ENCODE peak calls at places on chromosomes 11 and 22, in ten cellular contexts. A is NCI-H2171 treated with DMSO at 0.1 percent for 48 hours; D is fibroblast of lung; O is C1 segment of cervical spinal cord; E is neural progenitor cell; I is coronary artery; N is stimulated activated CD4-positive, alpha-beta T cell treated with anti-CD3 and anti-CD28 coated beads, Interleukin-4, amount 100 ng/mL, for 24 hours; U is PC-3; W is T-helper 9 cell; Q is ovary. M is an unnamed sample.

GRCh38 chr11:102111787-102112653 is 1.8 kb downstream of the YAP1 start:
- DNase-seq in D (peak), W (no peak), E (peak), Q (no peak), I (peak), O (peak), A (no peak), U (peak), N (peak), M (no peak)

GRCh38 chr11:126518130-126518995 is 162.9 kb downstream of the ST3GAL4 start:
- DNase-seq in O (no peak), D (no peak), Q (no peak), E (no peak), U (no peak), A (peak), N (no peak), I (no peak), W (no peak), M (no peak)

GRCh38 chr11:102269927-102270326 is 47.4 kb upstream of the BIRC3 start:
- DNase-seq in U (peak), A (no peak), O (no peak), E (no peak), W (no peak), Q (no peak), D (peak), N (no peak), I (no peak), M (no peak)

GRCh38 chr11:74683279-74683871 is 47.9 kb downstream of the CHRDL2 start:
- DNase-seq in O (peak), Q (peak), E (peak), A (no peak), I (peak), N (no peak), W (no peak), U (no peak), D (no peak), M (no peak)

GRCh38 chr22:30668306-30668655 is 606 bp upstream of the DUSP18 start:
- DNase-seq in U (no peak), I (no peak), O (no peak), A (no peak), E (peak), Q (no peak), D (peak), W (no peak), N (no peak), M (no peak)

GRCh38 chr11:57474017-57474750 is 13.9 kb downstream of the RTN4RL2 start:
- DNase-seq in A (no peak), E (no peak), D (no peak), O (no peak), U (no peak), W (no peak), Q (no peak), N (no peak), I (no peak), M (no peak)

GRCh38 chr22:38572065-38572464 is 2.1 kb upstream of the DMC1 start:
- DNase-seq in Q (no peak), I (no peak), D (peak), N (peak), U (peak), O (no peak), A (peak), W (no peak), E (peak), M (peak)

GRCh38 chr22:44805663-44806062 is 53.3 kb downstream of the ARHGAP8 start:
- DNase-seq in Q (no peak), A (no peak), W (no peak), N (no peak), E (no peak), O (no peak), U (no peak), D (no peak), I (no peak), M (no peak)

GRCh38 chr22:46593996-46594946 is 25.9 kb upstream of the GRAMD4 start:
- DNase-seq in W (no peak), Q (no peak), I (no peak), E (peak), O (no peak), U (no peak), A (no peak), N (no peak), D (no peak), M (no peak)

GRCh38 chr11:84628871-84629625 is 998.1 kb downstream of the DLG2 start:
- DNase-seq in E (no peak), D (no peak), U (no peak), A (no peak), W (no peak), O (no peak), I (no peak), N (no peak), Q (no peak), M (no peak)

GRCh38 chr22:41862530-41863266 is 29.8 kb downstream of the SREBF2 start:
- DNase-seq in U (no peak), A (peak), D (peak), E (no peak), W (no peak), O (no peak), N (peak), I (no peak), Q (no peak), M (no peak)

M was measured in T-helper 1 cell.